ENCODE peak calls at places on chromosomes 12 and 14, in six cellular contexts. One of them, this sample, is unnamed.

GRCh38 chr12:15838986-15839385 is 43.2 kb upstream of the STRAP start:
- DNase-seq in LNCaP clone FGC: no peak
- DNase-seq in heart right ventricle: no peak
- DNase-seq in upper lobe of right lung: no peak
- DNase-seq in MM.1S: no peak
- DNase-seq in astrocyte of the spinal cord: no peak
- DNase-seq in this sample: no peak

GRCh38 chr12:15477761-15478160 is 155.5 kb downstream of the PTPRO start:
- DNase-seq in LNCaP clone FGC: no peak
- DNase-seq in heart right ventricle: no peak
- DNase-seq in upper lobe of right lung: no peak
- DNase-seq in MM.1S: no peak
- DNase-seq in astrocyte of the spinal cord: no peak
- DNase-seq in this sample: no peak

GRCh38 chr12:132761032-132761910 is at the start of gene ANKLE2:
- DNase-seq in LNCaP clone FGC: no peak
- DNase-seq in heart right ventricle: peak; percentile 55
- DNase-seq in upper lobe of right lung: peak; percentile 81
- DNase-seq in MM.1S: peak; percentile 35
- DNase-seq in astrocyte of the spinal cord: peak; percentile 81
- DNase-seq in this sample: no peak

GRCh38 chr14:44782775-44783238 is 178.9 kb downstream of the KLHL28 start:
- DNase-seq in LNCaP clone FGC: no peak
- DNase-seq in heart right ventricle: no peak
- DNase-seq in upper lobe of right lung: no peak
- DNase-seq in MM.1S: no peak
- DNase-seq in astrocyte of the spinal cord: peak; percentile 70
- DNase-seq in this sample: no peak

GRCh38 chr12:117098361-117099217 is 627 bp downstream of the TESC start:
- DNase-seq in LNCaP clone FGC: no peak
- DNase-seq in heart right ventricle: no peak
- DNase-seq in upper lobe of right lung: peak; percentile 65
- DNase-seq in MM.1S: no peak
- DNase-seq in astrocyte of the spinal cord: no peak
- DNase-seq in this sample: peak; percentile 16

GRCh38 chr12:45634273-45634917 is 95.1 kb upstream of the ARID2 start:
- DNase-seq in LNCaP clone FGC: no peak
- DNase-seq in heart right ventricle: no peak
- DNase-seq in upper lobe of right lung: no peak
- DNase-seq in MM.1S: no peak
- DNase-seq in astrocyte of the spinal cord: no peak
- DNase-seq in this sample: no peak

GRCh38 chr12:50542448-50542847 is 37.7 kb downstream of the DIP2B start:
- DNase-seq in LNCaP clone FGC: no peak
- DNase-seq in heart right ventricle: no peak
- DNase-seq in upper lobe of right lung: no peak
- DNase-seq in MM.1S: no peak
- DNase-seq in astrocyte of the spinal cord: peak; percentile 51
- DNase-seq in this sample: no peak

GRCh38 chr14:55628426-55628825 is 48.4 kb downstream of the KTN1 start:
- DNase-seq in LNCaP clone FGC: no peak
- DNase-seq in heart right ventricle: no peak
- DNase-seq in upper lobe of right lung: no peak
- DNase-seq in MM.1S: peak; percentile 6
- DNase-seq in astrocyte of the spinal cord: no peak
- DNase-seq in this sample: no peak

GRCh38 chr12:100554608-100555077 is 18.8 kb upstream of the GAS2L3 start:
- DNase-seq in LNCaP clone FGC: peak; percentile 90
- DNase-seq in heart right ventricle: peak; percentile 73
- DNase-seq in upper lobe of right lung: no peak
- DNase-seq in MM.1S: peak; percentile 57
- DNase-seq in astrocyte of the spinal cord: peak; percentile 89
- DNase-seq in this sample: peak; percentile 15

GRCh38 chr12:112559784-112560183 is 141.0 kb downstream of the PTPN11 start:
- DNase-seq in LNCaP clone FGC: no peak
- DNase-seq in heart right ventricle: no peak
- DNase-seq in upper lobe of right lung: no peak
- DNase-seq in MM.1S: peak; percentile 26
- DNase-seq in astrocyte of the spinal cord: no peak
- DNase-seq in this sample: no peak

GRCh38 chr14:71752111-71752738 is 180.0 kb upstream of the RGS6 start:
- DNase-seq in LNCaP clone FGC: no peak
- DNase-seq in heart right ventricle: no peak
- DNase-seq in upper lobe of right lung: no peak
- DNase-seq in MM.1S: no peak
- DNase-seq in astrocyte of the spinal cord: no peak
- DNase-seq in this sample: no peak

GRCh38 chr12:76878045-76878898 is 547 bp downstream of the CSRP2 start:
- DNase-seq in LNCaP clone FGC: no peak
- DNase-seq in heart right ventricle: no peak
- DNase-seq in upper lobe of right lung: no peak
- DNase-seq in MM.1S: peak; percentile 17
- DNase-seq in astrocyte of the spinal cord: peak; percentile 30
- DNase-seq in this sample: no peak

GRCh38 chr12:51339750-51340149 is 6.7 kb downstream of the CELA1 start:
- DNase-seq in LNCaP clone FGC: no peak
- DNase-seq in heart right ventricle: no peak
- DNase-seq in upper lobe of right lung: no peak
- DNase-seq in MM.1S: no peak
- DNase-seq in astrocyte of the spinal cord: no peak
- DNase-seq in this sample: no peak

GRCh38 chr14:84442481-84442880 is 1087.5 kb upstream of the FLRT2 start:
- DNase-seq in LNCaP clone FGC: peak; percentile 99
- DNase-seq in heart right ventricle: no peak
- DNase-seq in upper lobe of right lung: no peak
- DNase-seq in MM.1S: no peak
- DNase-seq in astrocyte of the spinal cord: no peak
- DNase-seq in this sample: no peak

GRCh38 chr12:57844725-57845477 is 1.6 kb downstream of the CTDSP2 start:
- DNase-seq in LNCaP clone FGC: peak; percentile 50
- DNase-seq in heart right ventricle: peak; percentile 77
- DNase-seq in upper lobe of right lung: peak; percentile 80
- DNase-seq in MM.1S: peak; percentile 30
- DNase-seq in astrocyte of the spinal cord: peak; percentile 66
- DNase-seq in this sample: no peak

GRCh38 chr14:69281450-69282169 is 21.7 kb downstream of the GALNT16 start:
- DNase-seq in LNCaP clone FGC: no peak
- DNase-seq in heart right ventricle: peak; percentile 54
- DNase-seq in upper lobe of right lung: no peak
- DNase-seq in MM.1S: no peak
- DNase-seq in astrocyte of the spinal cord: no peak
- DNase-seq in this sample: no peak

GRCh38 chr12:85188609-85189008 is 91.4 kb upstream of the ALX1 start:
- DNase-seq in LNCaP clone FGC: no peak
- DNase-seq in heart right ventricle: no peak
- DNase-seq in upper lobe of right lung: no peak
- DNase-seq in MM.1S: no peak
- DNase-seq in astrocyte of the spinal cord: no peak
- DNase-seq in this sample: no peak

GRCh38 chr14:65866906-65867305 is 454.4 kb downstream of the FUT8 start:
- DNase-seq in LNCaP clone FGC: peak; percentile 45
- DNase-seq in heart right ventricle: no peak
- DNase-seq in upper lobe of right lung: no peak
- DNase-seq in MM.1S: no peak
- DNase-seq in astrocyte of the spinal cord: no peak
- DNase-seq in this sample: no peak

GRCh38 chr14:74519316-74520074 is 25.9 kb downstream of the ISCA2 start:
- DNase-seq in LNCaP clone FGC: no peak
- DNase-seq in heart right ventricle: no peak
- DNase-seq in upper lobe of right lung: peak; percentile 54
- DNase-seq in MM.1S: no peak
- DNase-seq in astrocyte of the spinal cord: no peak
- DNase-seq in this sample: no peak

GRCh38 chr12:50017047-50017446 is 8.2 kb downstream of the RACGAP1 start:
- DNase-seq in LNCaP clone FGC: peak; percentile 8
- DNase-seq in heart right ventricle: peak; percentile 72
- DNase-seq in upper lobe of right lung: no peak
- DNase-seq in MM.1S: no peak
- DNase-seq in astrocyte of the spinal cord: peak; percentile 86
- DNase-seq in this sample: no peak

GRCh38 chr14:102314242-102315011 is 5.1 kb upstream of the ZNF839 start:
- DNase-seq in LNCaP clone FGC: no peak
- DNase-seq in heart right ventricle: peak; percentile 86
- DNase-seq in upper lobe of right lung: peak; percentile 91
- DNase-seq in MM.1S: peak; percentile 68
- DNase-seq in astrocyte of the spinal cord: peak; percentile 84
- DNase-seq in this sample: no peak

GRCh38 chr12:3359478-3359877 is 131.5 kb upstream of the PRMT8 start:
- DNase-seq in LNCaP clone FGC: no peak
- DNase-seq in heart right ventricle: no peak
- DNase-seq in upper lobe of right lung: no peak
- DNase-seq in MM.1S: no peak
- DNase-seq in astrocyte of the spinal cord: no peak
- DNase-seq in this sample: no peak

GRCh38 chr12:79927772-79928474 is 7.0 kb downstream of the PPP1R12A start:
- DNase-seq in LNCaP clone FGC: no peak
- DNase-seq in heart right ventricle: no peak
- DNase-seq in upper lobe of right lung: no peak
- DNase-seq in MM.1S: peak; percentile 77
- DNase-seq in astrocyte of the spinal cord: no peak
- DNase-seq in this sample: peak; percentile 49

GRCh38 chr14:83483063-83483462 is 1949.4 kb upstream of the SEL1L start:
- DNase-seq in LNCaP clone FGC: no peak
- DNase-seq in heart right ventricle: no peak
- DNase-seq in upper lobe of right lung: no peak
- DNase-seq in MM.1S: no peak
- DNase-seq in astrocyte of the spinal cord: peak; percentile 28
- DNase-seq in this sample: no peak

GRCh38 chr14:98345186-98345585 is 926.8 kb downstream of the BCL11B start:
- DNase-seq in LNCaP clone FGC: no peak
- DNase-seq in heart right ventricle: no peak
- DNase-seq in upper lobe of right lung: no peak
- DNase-seq in MM.1S: no peak
- DNase-seq in astrocyte of the spinal cord: peak; percentile 19
- DNase-seq in this sample: no peak

GRCh38 chr12:12486661-12487240 is 75.9 kb downstream of the DUSP16 start:
- DNase-seq in LNCaP clone FGC: no peak
- DNase-seq in heart right ventricle: no peak
- DNase-seq in upper lobe of right lung: no peak
- DNase-seq in MM.1S: no peak
- DNase-seq in astrocyte of the spinal cord: no peak
- DNase-seq in this sample: no peak

GRCh38 chr12:46946137-46946536 is 120.3 kb upstream of the SLC38A4 start:
- DNase-seq in LNCaP clone FGC: no peak
- DNase-seq in heart right ventricle: no peak
- DNase-seq in upper lobe of right lung: no peak
- DNase-seq in MM.1S: no peak
- DNase-seq in astrocyte of the spinal cord: no peak
- DNase-seq in this sample: no peak

GRCh38 chr14:74579447-74580274 is 32.4 kb downstream of the LTBP2 start:
- DNase-seq in LNCaP clone FGC: no peak
- DNase-seq in heart right ventricle: no peak
- DNase-seq in upper lobe of right lung: no peak
- DNase-seq in MM.1S: no peak
- DNase-seq in astrocyte of the spinal cord: peak; percentile 90
- DNase-seq in this sample: no peak

GRCh38 chr14:36405589-36406274 is 85.3 kb upstream of the MBIP start:
- DNase-seq in LNCaP clone FGC: no peak
- DNase-seq in heart right ventricle: no peak
- DNase-seq in upper lobe of right lung: no peak
- DNase-seq in MM.1S: no peak
- DNase-seq in astrocyte of the spinal cord: no peak
- DNase-seq in this sample: no peak

GRCh38 chr14:36402867-36403266 is 82.4 kb upstream of the MBIP start:
- DNase-seq in LNCaP clone FGC: no peak
- DNase-seq in heart right ventricle: no peak
- DNase-seq in upper lobe of right lung: no peak
- DNase-seq in MM.1S: no peak
- DNase-seq in astrocyte of the spinal cord: no peak
- DNase-seq in this sample: no peak

GRCh38 chr14:36408388-36408787 is 88.0 kb upstream of the MBIP start:
- DNase-seq in LNCaP clone FGC: no peak
- DNase-seq in heart right ventricle: no peak
- DNase-seq in upper lobe of right lung: no peak
- DNase-seq in MM.1S: no peak
- DNase-seq in astrocyte of the spinal cord: no peak
- DNase-seq in this sample: no peak
- TF ChIP-seq CTCF in LNCaP clone FGC: no peak
- TF ChIP-seq CTCF in heart right ventricle: no peak
- TF ChIP-seq CTCF in upper lobe of right lung: no peak
- TF ChIP-seq CTCF in MM.1S: no peak
- TF ChIP-seq CTCF in astrocyte of the spinal cord: no peak
- TF ChIP-seq CTCF in this sample: no peak

DNA sequence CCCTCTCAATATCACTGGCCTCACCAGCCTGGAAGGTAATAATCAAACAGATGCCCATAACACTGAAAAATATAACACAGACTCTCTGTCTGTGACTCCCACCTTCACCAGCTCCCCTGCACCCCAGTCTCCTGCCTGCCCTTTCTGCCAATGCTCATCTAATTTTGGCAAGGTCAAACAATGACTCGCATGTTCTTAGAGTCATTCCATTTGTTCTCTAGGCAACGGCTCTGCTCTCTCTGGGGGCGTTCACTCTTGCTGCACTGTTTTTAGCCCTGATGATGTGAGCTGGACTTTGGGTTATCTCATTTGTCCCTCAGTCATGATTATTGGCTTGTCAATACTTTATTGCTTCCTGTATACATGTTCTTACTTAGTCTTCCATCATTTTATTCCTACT is 691.8 kb downstream of the FLRT2 start:
- DNase-seq in LNCaP clone FGC: no peak
- DNase-seq in heart right ventricle: no peak
- DNase-seq in upper lobe of right lung: no peak
- DNase-seq in MM.1S: no peak
- DNase-seq in astrocyte of the spinal cord: no peak
- DNase-seq in this sample: no peak
- H3K4me3 ChIP-seq in LNCaP clone FGC: no peak overlapping the region
- H3K4me3 ChIP-seq in heart right ventricle: no peak overlapping the region
- H3K4me3 ChIP-seq in upper lobe of right lung: no peak overlapping the region
- H3K4me3 ChIP-seq in MM.1S: no peak overlapping the region
- H3K4me3 ChIP-seq in astrocyte of the spinal cord: no peak overlapping the region
- H3K4me3 ChIP-seq in this sample: no peak overlapping the region

GRCh38 chr14:28751467-28752058 is 15.0 kb upstream of the FOXG1 start:
- DNase-seq in LNCaP clone FGC: peak; percentile 78
- DNase-seq in heart right ventricle: no peak
- DNase-seq in upper lobe of right lung: no peak
- DNase-seq in MM.1S: peak; percentile 50
- DNase-seq in astrocyte of the spinal cord: peak; percentile 70
- DNase-seq in this sample: peak; percentile 3
- TF ChIP-seq CTCF in LNCaP clone FGC: peak; percentile 92
- TF ChIP-seq CTCF in heart right ventricle: no peak
- TF ChIP-seq CTCF in upper lobe of right lung: peak; percentile 59
- TF ChIP-seq CTCF in MM.1S: peak; percentile 59
- TF ChIP-seq CTCF in astrocyte of the spinal cord: peak; percentile 87
- TF ChIP-seq CTCF in this sample: peak; percentile 74

DNA sequence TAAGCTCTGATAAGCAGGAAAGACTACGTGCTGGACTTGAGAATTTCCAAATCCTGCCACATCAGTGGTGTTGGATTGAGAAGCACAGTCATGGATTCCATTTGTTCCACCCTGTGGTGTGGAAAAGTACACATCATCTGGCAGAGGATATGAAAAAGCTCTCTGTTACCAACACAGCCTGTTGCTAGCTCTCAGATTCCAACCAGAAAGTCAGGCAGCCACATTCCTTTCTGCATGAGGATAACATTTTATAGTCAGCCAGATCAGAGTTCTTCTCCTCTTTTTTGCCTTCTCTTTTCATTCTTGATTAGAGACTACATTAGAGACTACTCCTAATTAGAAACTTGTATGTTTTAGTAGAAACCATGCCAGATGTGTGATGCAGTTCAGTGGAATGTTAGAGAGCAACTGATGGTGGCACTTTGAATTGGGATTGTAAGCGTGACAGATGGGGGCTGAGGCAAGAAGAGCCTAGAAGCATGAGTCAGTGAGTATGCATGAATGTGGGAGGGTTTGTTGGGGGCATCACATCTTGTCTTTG is 61.2 kb upstream of the STXBP6 start:
- DNase-seq in LNCaP clone FGC: no peak
- DNase-seq in heart right ventricle: peak; percentile 66
- DNase-seq in upper lobe of right lung: no peak
- DNase-seq in MM.1S: no peak
- DNase-seq in astrocyte of the spinal cord: peak; percentile 85
- DNase-seq in this sample: no peak
- H3K4me3 ChIP-seq in LNCaP clone FGC: no peak overlapping the region
- H3K4me3 ChIP-seq in heart right ventricle: no peak overlapping the region
- H3K4me3 ChIP-seq in upper lobe of right lung: no peak overlapping the region
- H3K4me3 ChIP-seq in MM.1S: no peak overlapping the region
- H3K4me3 ChIP-seq in astrocyte of the spinal cord: no peak overlapping the region
- H3K4me3 ChIP-seq in this sample: no peak overlapping the region

This sample was measured in GM12864.